ENCODE peak calls at places on chromosomes 2 and 18, in six cellular contexts. One of them, this sample, is unnamed.

GRCh38 chr18:10015941-10016819 is 102.4 kb downstream of the VAPA start:
- DNase-seq in pancreas: no peak
- DNase-seq in AG10803: peak; percentile 99
- DNase-seq in kidney: no peak
- DNase-seq in activated B cell treated with CpG ODN at 0.5 μM for 24 hours: no peak
- DNase-seq in SK-N-SH: peak; percentile 34
- DNase-seq in this sample: no peak

GRCh38 chr18:23226930-23227728 is 91.8 kb downstream of the CABLES1 start:
- DNase-seq in pancreas: no peak
- DNase-seq in AG10803: peak; percentile 80
- DNase-seq in kidney: no peak
- DNase-seq in activated B cell treated with CpG ODN at 0.5 μM for 24 hours: no peak
- DNase-seq in SK-N-SH: no peak
- DNase-seq in this sample: no peak

GRCh38 chr2:160387558-160388262 is 105.9 kb downstream of the RBMS1 start:
- DNase-seq in pancreas: no peak
- DNase-seq in AG10803: peak; percentile 99
- DNase-seq in kidney: peak; percentile 73
- DNase-seq in activated B cell treated with CpG ODN at 0.5 μM for 24 hours: no peak
- DNase-seq in SK-N-SH: no peak
- DNase-seq in this sample: no peak

GRCh38 chr2:217933326-217933993 is 69.3 kb downstream of the TNS1 start:
- DNase-seq in pancreas: peak; percentile 18
- DNase-seq in AG10803: no peak
- DNase-seq in kidney: peak; percentile 75
- DNase-seq in activated B cell treated with CpG ODN at 0.5 μM for 24 hours: no peak
- DNase-seq in SK-N-SH: peak; percentile 86
- DNase-seq in this sample: no peak

GRCh38 chr2:111100765-111101162 is 19.9 kb upstream of the BCL2L11 start:
- DNase-seq in pancreas: no peak
- DNase-seq in AG10803: no peak
- DNase-seq in kidney: no peak
- DNase-seq in activated B cell treated with CpG ODN at 0.5 μM for 24 hours: no peak
- DNase-seq in SK-N-SH: no peak
- DNase-seq in this sample: no peak

GRCh38 chr2:26606847-26607190 is 34.3 kb downstream of the CIB4 start:
- DNase-seq in pancreas: no peak
- DNase-seq in AG10803: no peak
- DNase-seq in kidney: no peak
- DNase-seq in activated B cell treated with CpG ODN at 0.5 μM for 24 hours: no peak
- DNase-seq in SK-N-SH: no peak
- DNase-seq in this sample: peak; percentile 7

GRCh38 chr2:70328921-70329561 is 27.2 kb upstream of the FAM136A start:
- DNase-seq in pancreas: peak; percentile 71
- DNase-seq in AG10803: peak; percentile 8
- DNase-seq in kidney: peak; percentile 91
- DNase-seq in activated B cell treated with CpG ODN at 0.5 μM for 24 hours: no peak
- DNase-seq in SK-N-SH: no peak
- DNase-seq in this sample: no peak

GRCh38 chr18:27749189-27749588 is 427.7 kb downstream of the CDH2 start:
- DNase-seq in pancreas: no peak
- DNase-seq in AG10803: no peak
- DNase-seq in kidney: no peak
- DNase-seq in activated B cell treated with CpG ODN at 0.5 μM for 24 hours: no peak
- DNase-seq in SK-N-SH: no peak
- DNase-seq in this sample: no peak

GRCh38 chr2:156399950-156400703 is 36.1 kb upstream of the GPD2 start:
- DNase-seq in pancreas: peak; percentile 92
- DNase-seq in AG10803: peak; percentile 83
- DNase-seq in kidney: peak; percentile 94
- DNase-seq in activated B cell treated with CpG ODN at 0.5 μM for 24 hours: peak; percentile 54
- DNase-seq in SK-N-SH: peak; percentile 86
- DNase-seq in this sample: no peak

GRCh38 chr2:99656938-99657337 is 167.1 kb upstream of the REV1 start:
- DNase-seq in pancreas: no peak
- DNase-seq in AG10803: peak; percentile 46
- DNase-seq in kidney: no peak
- DNase-seq in activated B cell treated with CpG ODN at 0.5 μM for 24 hours: no peak
- DNase-seq in SK-N-SH: peak; percentile 60
- DNase-seq in this sample: no peak

GRCh38 chr18:48098007-48098406 is 167.5 kb upstream of the SMAD2 start:
- DNase-seq in pancreas: no peak
- DNase-seq in AG10803: no peak
- DNase-seq in kidney: no peak
- DNase-seq in activated B cell treated with CpG ODN at 0.5 μM for 24 hours: no peak
- DNase-seq in SK-N-SH: no peak
- DNase-seq in this sample: no peak

GRCh38 chr18:67875057-67875456 is 358.5 kb upstream of the DSEL start:
- DNase-seq in pancreas: no peak
- DNase-seq in AG10803: no peak
- DNase-seq in kidney: no peak
- DNase-seq in activated B cell treated with CpG ODN at 0.5 μM for 24 hours: no peak
- DNase-seq in SK-N-SH: no peak
- DNase-seq in this sample: no peak

GRCh38 chr2:210477496-210477895 is 937 bp upstream of the LANCL1 start:
- DNase-seq in pancreas: no peak
- DNase-seq in AG10803: peak; percentile 69
- DNase-seq in kidney: no peak
- DNase-seq in activated B cell treated with CpG ODN at 0.5 μM for 24 hours: no peak
- DNase-seq in SK-N-SH: peak; percentile 14
- DNase-seq in this sample: no peak

GRCh38 chr18:42114310-42114943 is 159.4 kb downstream of the PIK3C3 start:
- DNase-seq in pancreas: peak; percentile 20
- DNase-seq in AG10803: peak; percentile 80
- DNase-seq in kidney: no peak
- DNase-seq in activated B cell treated with CpG ODN at 0.5 μM for 24 hours: no peak
- DNase-seq in SK-N-SH: peak; percentile 52
- DNase-seq in this sample: peak; percentile 21

GRCh38 chr2:203675086-203675485 is 31.4 kb upstream of the CD28 start:
- DNase-seq in pancreas: no peak
- DNase-seq in AG10803: peak; percentile 45
- DNase-seq in kidney: no peak
- DNase-seq in activated B cell treated with CpG ODN at 0.5 μM for 24 hours: no peak
- DNase-seq in SK-N-SH: no peak
- DNase-seq in this sample: no peak

GRCh38 chr18:28112056-28112470 is 64.9 kb downstream of the CDH2 start:
- DNase-seq in pancreas: no peak
- DNase-seq in AG10803: peak; percentile 62
- DNase-seq in kidney: no peak
- DNase-seq in activated B cell treated with CpG ODN at 0.5 μM for 24 hours: no peak
- DNase-seq in SK-N-SH: no peak
- DNase-seq in this sample: no peak

DNA sequence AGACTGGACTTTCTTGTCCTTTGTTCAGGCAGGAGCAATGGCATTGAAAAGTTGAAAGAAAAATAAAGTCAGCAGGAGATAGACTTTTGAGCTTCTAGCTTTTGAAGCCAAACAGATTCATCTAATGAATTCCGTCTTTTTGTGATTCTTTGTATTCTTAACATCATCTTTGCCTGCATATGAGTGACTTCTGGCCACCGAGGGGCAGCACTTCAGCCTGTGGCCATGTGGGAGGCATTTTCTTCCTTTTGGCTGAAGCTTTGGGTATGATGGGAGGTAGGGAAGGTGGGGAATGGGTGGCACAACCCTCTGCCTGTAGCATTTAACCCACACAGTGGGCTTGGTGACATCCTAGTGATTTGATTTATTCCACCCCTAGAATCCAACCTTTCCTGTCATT is 220.6 kb downstream of the SETBP1 start:
- DNase-seq in pancreas: no peak
- DNase-seq in AG10803: no peak
- DNase-seq in kidney: no peak
- DNase-seq in activated B cell treated with CpG ODN at 0.5 μM for 24 hours: no peak
- DNase-seq in SK-N-SH: no peak
- DNase-seq in this sample: no peak
- TF ChIP-seq CTCF in pancreas: no peak
- TF ChIP-seq CTCF in AG10803: no peak
- TF ChIP-seq CTCF in kidney: peak; percentile 19
- TF ChIP-seq CTCF in activated B cell treated with CpG ODN at 0.5 μM for 24 hours: no peak
- TF ChIP-seq CTCF in SK-N-SH: peak; percentile 31
- TF ChIP-seq CTCF in this sample: no peak

GRCh38 chr18:62714671-62715438 is 486 bp upstream of the PHLPP1 start:
- DNase-seq in pancreas: peak; percentile 99
- DNase-seq in AG10803: peak; percentile 100
- DNase-seq in kidney: peak; percentile 100
- DNase-seq in activated B cell treated with CpG ODN at 0.5 μM for 24 hours: peak; percentile 88
- DNase-seq in SK-N-SH: peak; percentile 96
- DNase-seq in this sample: peak; percentile 81
- TF ChIP-seq CTCF in pancreas: peak; percentile 52
- TF ChIP-seq CTCF in AG10803: peak; percentile 78
- TF ChIP-seq CTCF in kidney: peak; percentile 88
- TF ChIP-seq CTCF in activated B cell treated with CpG ODN at 0.5 μM for 24 hours: no peak
- TF ChIP-seq CTCF in SK-N-SH: peak; percentile 88
- TF ChIP-seq CTCF in this sample: peak; percentile 80

GRCh38 chr18:60411715-60412114 is 39.1 kb upstream of the MC4R start:
- DNase-seq in pancreas: no peak
- DNase-seq in AG10803: no peak
- DNase-seq in kidney: no peak
- DNase-seq in activated B cell treated with CpG ODN at 0.5 μM for 24 hours: no peak
- DNase-seq in SK-N-SH: no peak
- DNase-seq in this sample: no peak
- TF ChIP-seq CTCF in pancreas: no peak
- TF ChIP-seq CTCF in AG10803: peak; percentile 1
- TF ChIP-seq CTCF in kidney: no peak
- TF ChIP-seq CTCF in activated B cell treated with CpG ODN at 0.5 μM for 24 hours: no peak
- TF ChIP-seq CTCF in SK-N-SH: peak; percentile 20
- TF ChIP-seq CTCF in this sample: no peak

DNA sequence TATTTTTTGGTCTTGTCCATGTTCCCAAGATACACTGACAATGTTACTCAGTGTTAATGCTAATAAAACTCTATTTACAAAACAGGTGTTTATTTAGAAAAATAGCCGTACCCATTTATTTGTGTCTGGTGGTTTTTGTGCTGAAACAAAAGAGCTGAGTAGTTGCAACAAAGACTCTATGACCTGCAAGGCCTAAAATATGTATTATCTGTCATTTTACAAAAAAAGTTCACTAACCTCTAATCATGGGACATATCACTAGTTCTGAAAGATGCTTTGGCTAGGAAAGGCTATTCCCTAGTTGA is 59.2 kb upstream of the SLC25A52 start:
- DNase-seq in pancreas: no peak
- DNase-seq in AG10803: no peak
- DNase-seq in kidney: no peak
- DNase-seq in activated B cell treated with CpG ODN at 0.5 μM for 24 hours: no peak
- DNase-seq in SK-N-SH: no peak
- DNase-seq in this sample: no peak
- TF ChIP-seq CTCF in pancreas: no peak
- TF ChIP-seq CTCF in AG10803: no peak
- TF ChIP-seq CTCF in kidney: no peak
- TF ChIP-seq CTCF in activated B cell treated with CpG ODN at 0.5 μM for 24 hours: no peak
- TF ChIP-seq CTCF in SK-N-SH: no peak
- TF ChIP-seq CTCF in this sample: peak; percentile 42

DNA sequence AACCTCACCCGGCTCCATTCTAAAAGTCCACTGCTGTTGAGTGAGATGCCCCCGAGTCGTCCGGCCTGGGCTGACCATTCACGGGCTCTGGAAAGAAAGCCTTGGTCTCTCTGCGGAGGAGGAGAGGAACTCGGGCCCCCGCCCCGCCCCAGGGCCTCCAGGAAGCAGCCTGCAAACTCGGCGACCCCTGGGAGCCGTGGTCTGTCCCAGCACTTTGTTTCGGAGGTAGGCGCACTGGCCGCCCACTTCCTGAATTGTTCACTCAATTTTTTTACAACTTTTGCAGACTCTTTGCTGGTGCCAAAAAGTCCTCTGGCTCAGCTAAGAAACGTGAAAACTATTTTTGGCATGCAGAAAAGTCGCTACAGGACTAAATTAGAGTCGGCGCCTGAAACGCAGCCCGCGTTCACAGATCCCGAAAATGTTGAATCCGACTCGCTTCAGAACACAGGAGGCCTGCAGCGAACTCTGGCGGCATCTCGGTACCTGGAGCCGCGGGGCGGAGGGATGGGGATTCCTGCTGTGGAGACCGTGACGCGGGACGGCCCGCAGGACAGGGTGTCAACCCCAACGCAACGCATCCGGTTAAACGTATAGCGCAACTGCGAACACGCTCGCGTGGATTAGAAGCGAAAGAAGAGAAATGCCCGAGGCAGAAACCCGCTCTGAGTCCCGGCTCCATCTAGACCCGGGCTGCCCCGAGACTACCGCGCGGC is 1.5 kb downstream of the PXDN start:
- DNase-seq in pancreas: no peak
- DNase-seq in AG10803: peak; percentile 95
- DNase-seq in kidney: peak; percentile 92
- DNase-seq in activated B cell treated with CpG ODN at 0.5 μM for 24 hours: no peak
- DNase-seq in SK-N-SH: peak; percentile 89
- DNase-seq in this sample: no peak
- TF ChIP-seq CTCF in pancreas: no peak
- TF ChIP-seq CTCF in AG10803: peak; percentile 62
- TF ChIP-seq CTCF in kidney: peak; percentile 34
- TF ChIP-seq CTCF in activated B cell treated with CpG ODN at 0.5 μM for 24 hours: no peak
- TF ChIP-seq CTCF in SK-N-SH: peak; percentile 84
- TF ChIP-seq CTCF in this sample: no peak

This sample was measured in natural killer cell.